ENCODE peak calls at places on chromosomes 6 and 20, in six cellular contexts. G, Y, Q, F, P and B are unnamed samples.
A peak's percentile ranks its signal among the peaks of the same experiment; 100 is the strongest.

GRCh38 chr6:66555082-66555481 is 848.1 kb upstream of the EYS start:
- DNase-seq in Q (no peak), G (no peak), P (no peak), F (no peak), Y (no peak), B (no peak)

GRCh38 chr20:51419646-51420045 is 122.9 kb downstream of the NFATC2 start:
- DNase-seq in Y (no peak), Q (no peak), F (no peak), G (no peak), P (no peak), B (no peak)

GRCh38 chr6:80489911-80490635 is 383.6 kb downstream of the BCKDHB start:
- DNase-seq in F (no peak), G (no peak), Y (no peak), Q (no peak), P (no peak), B (no peak)

GRCh38 chr6:11354019-11354418 is 121.6 kb upstream of the NEDD9 start:
- DNase-seq in G (no peak), F (peak; percentile 16), Q (no peak), Y (peak; percentile 20), P (peak; percentile 89), B (no peak)

GRCh38 chr20:19897891-19898290 is 119.3 kb upstream of the NAA20 start:
- DNase-seq in Y (no peak), P (no peak), G (no peak), Q (no peak), F (no peak), B (no peak)

GRCh38 chr20:34061695-34062094 is 50.3 kb downstream of the EIF2S2 start:
- DNase-seq in Q (no peak), Y (no peak), P (no peak), G (no peak), F (no peak), B (no peak)

GRCh38 chr6:15513801-15514711 is 148.8 kb downstream of the DTNBP1 start:
- DNase-seq in G (no peak), Q (no peak), P (no peak), Y (no peak), F (no peak), B (no peak)

GRCh38 chr6:14831922-14832321 is 413.9 kb upstream of the JARID2 start:
- DNase-seq in P (no peak), G (no peak), Q (no peak), F (no peak), Y (no peak), B (no peak)

GRCh38 chr20:2535711-2536561 is 437 bp upstream of the TMC2 start:
- DNase-seq in Y (no peak), F (peak; percentile 75), G (no peak), Q (no peak), P (no peak), B (no peak)

GRCh38 chr6:1364791-1365190 is 24.6 kb upstream of the FOXF2 start:
- DNase-seq in P (no peak), Y (no peak), Q (no peak), G (no peak), F (no peak), B (no peak)

GRCh38 chr6:3697609-3698008 is 53.9 kb downstream of the PXDC1 start:
- DNase-seq in Q (no peak), P (peak; percentile 84), Y (no peak), G (no peak), F (no peak), B (no peak)

GRCh38 chr20:884983-885952 is 30.9 kb downstream of the ANGPT4 start:
- DNase-seq in F (peak; percentile 96), Y (no peak), P (peak; percentile 19), G (peak; percentile 39), Q (no peak), B (no peak)

GRCh38 chr6:30682181-30683117 is 4.0 kb downstream of the PPP1R18 start:
- DNase-seq in G (peak; percentile 61), Q (peak; percentile 89), P (peak; percentile 88), F (peak; percentile 71), Y (peak; percentile 90), B (peak; percentile 89)
- H3K4me3 ChIP-seq in G (peak overlapping the region; percentile 83), Q (peak overlapping the region; percentile 75), P (peak overlapping the region; percentile 89), F (peak overlapping the region; percentile 95), Y (peak overlapping the region; percentile 89), B (peak overlapping the region; percentile 85)

GRCh38 chr20:39376788-39377187 is 414.6 kb downstream of the DHX35 start:
- DNase-seq in Q (no peak), G (no peak), Y (no peak), F (no peak), P (no peak), B (no peak)
- H3K27ac ChIP-seq in Q (no peak overlapping the region), G (no peak overlapping the region), Y (no peak overlapping the region), F (no peak overlapping the region), P (no peak overlapping the region), B (no peak overlapping the region)

DNA sequence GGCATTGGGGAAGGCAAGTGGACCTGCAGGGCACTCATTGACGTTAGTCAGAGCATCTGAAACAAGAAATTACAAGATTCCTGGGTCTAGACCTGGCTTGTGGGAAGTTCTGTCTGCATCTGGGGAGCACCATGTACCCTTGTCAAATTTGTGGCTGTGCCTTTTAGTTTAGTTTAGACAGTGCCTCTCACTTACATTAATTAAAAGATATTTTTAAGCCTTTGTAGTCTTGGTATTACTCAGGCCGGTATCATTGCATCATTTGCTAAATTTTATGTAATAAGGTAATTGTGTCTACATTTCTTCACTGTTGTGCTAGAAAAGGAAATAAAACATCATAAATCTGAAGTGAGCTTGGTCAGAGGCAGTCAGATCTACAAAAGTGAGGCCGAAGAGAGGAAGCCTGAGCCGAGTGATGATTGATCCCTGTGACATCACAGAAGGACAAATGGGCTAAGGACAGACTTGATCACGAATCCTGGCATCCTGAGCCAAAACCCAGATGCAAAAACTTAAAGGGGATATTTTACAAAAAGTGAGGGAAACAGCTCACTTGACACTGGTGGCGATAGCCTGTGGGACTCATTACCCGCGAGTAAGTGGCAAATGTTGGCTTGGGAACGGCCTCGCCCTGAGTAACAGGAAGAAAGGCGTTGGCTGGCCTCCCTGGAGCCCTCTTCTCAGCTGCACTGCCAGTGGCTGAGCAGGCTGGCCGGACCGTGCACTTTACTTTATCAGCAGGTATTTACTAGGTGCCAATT is 106.5 kb downstream of the TCP11 start:
- DNase-seq in G (no peak), Y (no peak), P (no peak), Q (no peak), F (peak; percentile 85), B (peak; percentile 53)
- H3K4me3 ChIP-seq in G (no peak overlapping the region), Y (no peak overlapping the region), P (no peak overlapping the region), Q (no peak overlapping the region), F (no peak overlapping the region), B (peak overlapping the region; percentile 24)

GRCh38 chr6:87742106-87742505 is 40.1 kb upstream of the AKIRIN2 start:
- DNase-seq in P (no peak), Y (peak; percentile 51), G (no peak), Q (no peak), F (no peak), B (no peak)

GRCh38 chr6:87738673-87739225 is 36.7 kb upstream of the AKIRIN2 start:
- DNase-seq in G (no peak), Q (no peak), F (no peak), P (no peak), Y (no peak), B (no peak)

GRCh38 chr6:87736809-87737540 is 34.9 kb upstream of the AKIRIN2 start:
- DNase-seq in P (no peak), G (no peak), Q (no peak), F (no peak), Y (no peak), B (no peak)

GRCh38 chr6:87741001-87741650 is 39.1 kb upstream of the AKIRIN2 start:
- DNase-seq in G (no peak), Q (no peak), Y (no peak), P (no peak), F (no peak), B (no peak)

GRCh38 chr6:87737948-87738347 is 35.9 kb upstream of the AKIRIN2 start:
- DNase-seq in Y (no peak), G (no peak), F (no peak), P (no peak), Q (no peak), B (no peak)
- H3K27ac ChIP-seq in Y (peak overlapping the region; percentile 60), G (no peak overlapping the region), F (no peak overlapping the region), P (no peak overlapping the region), Q (no peak overlapping the region), B (no peak overlapping the region)

GRCh38 chr20:50165687-50166554 is 12.4 kb upstream of the PEDS1 start:
- DNase-seq in G (peak; percentile 95), Y (peak; percentile 21), P (peak; percentile 100), F (peak; percentile 98), Q (peak; percentile 96), B (peak; percentile 97)
- H3K4me3 ChIP-seq in G (peak overlapping the region; percentile 16), Y (peak overlapping the region; percentile 53), P (peak overlapping the region; percentile 45), F (peak overlapping the region; percentile 77), Q (peak overlapping the region; percentile 49), B (peak overlapping the region; percentile 54)

GRCh38 chr6:42969431-42969830 is 8.9 kb downstream of the GNMT start:
- DNase-seq in G (no peak), Y (no peak), Q (no peak), F (no peak), P (no peak), B (no peak)

GRCh38 chr6:42970859-42971612 is 7.9 kb downstream of the PEX6 start:
- DNase-seq in Y (no peak), P (no peak), F (peak; percentile 61), Q (no peak), G (no peak), B (no peak)

GRCh38 chr6:42969934-42970333 is 9.0 kb downstream of the PEX6 start:
- DNase-seq in Y (no peak), F (no peak), Q (no peak), P (no peak), G (no peak), B (no peak)

GRCh38 chr6:42968783-42969182 is 8.2 kb downstream of the GNMT start:
- DNase-seq in P (no peak), Y (no peak), F (no peak), Q (no peak), G (no peak), B (no peak)

GRCh38 chr6:42971746-42972327 is 7.1 kb downstream of the PEX6 start:
- DNase-seq in Q (no peak), Y (no peak), P (no peak), G (no peak), F (no peak), B (no peak)
- H3K27ac ChIP-seq in Q (no peak overlapping the region), Y (no peak overlapping the region), P (no peak overlapping the region), G (no peak overlapping the region), F (no peak overlapping the region), B (peak overlapping the region; percentile 27)

DNA sequence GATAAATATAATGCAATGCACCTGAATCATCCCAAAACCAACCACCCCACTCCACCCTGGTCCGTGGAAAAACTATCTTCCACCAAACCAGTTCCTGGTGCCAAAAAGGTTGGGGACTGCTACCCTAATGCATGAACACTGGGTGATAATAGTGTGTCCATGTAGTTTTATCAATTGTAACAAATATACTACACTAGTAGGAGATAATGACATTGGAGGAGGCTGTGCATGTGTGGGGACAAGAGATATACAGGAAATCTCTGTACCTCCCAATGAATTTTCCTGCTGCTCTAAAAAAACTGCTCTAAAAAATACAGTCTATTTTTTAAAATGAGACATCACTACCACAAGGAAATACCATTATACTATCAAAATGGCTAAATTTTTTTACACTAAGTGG is 20.5 kb downstream of the CEP85L start:
- DNase-seq in G (no peak), Q (no peak), F (no peak), P (no peak), Y (no peak), B (no peak)
- H3K4me3 ChIP-seq in G (no peak overlapping the region), Q (no peak overlapping the region), F (no peak overlapping the region), P (no peak overlapping the region), Y (no peak overlapping the region), B (no peak overlapping the region)